ENCODE peak calls at places on chromosomes 5 and 9, in nine cellular contexts. P, U, Q, R, C, K, Y, W and B are unnamed samples.

GRCh38 chr9:137724114-137724445 is 105.3 kb downstream of the EHMT1 start:
- DNase-seq in P (no peak), U (peak; percentile 30), Q (no peak), R (no peak), C (no peak), K (no peak), Y (no peak), W (peak; percentile 24), B (peak; percentile 63)

GRCh38 chr5:95780597-95780996 is 41.9 kb downstream of the GLRX start:
- DNase-seq in P (no peak), U (peak; percentile 45), Q (no peak), R (peak; percentile 16), C (no peak), K (no peak), Y (no peak), W (no peak), B (peak; percentile 22)

GRCh38 chr9:124343533-124344290 is 71.5 kb downstream of the PSMB7 start:
- DNase-seq in P (no peak), U (no peak), Q (no peak), R (no peak), C (no peak), K (no peak), Y (no peak), W (no peak), B (no peak)

GRCh38 chr9:18905883-18906649 is 126.9 kb downstream of the SAXO1 start:
- DNase-seq in P (no peak), U (peak; percentile 32), Q (no peak), R (peak; percentile 72), C (no peak), K (no peak), Y (no peak), W (peak; percentile 21), B (no peak)

GRCh38 chr5:177540438-177540837 is 13.9 kb downstream of the FAM193B start:
- DNase-seq in P (no peak), U (no peak), Q (no peak), R (peak; percentile 55), C (no peak), K (no peak), Y (no peak), W (no peak), B (no peak)

GRCh38 chr5:132072070-132072469 is 1.5 kb upstream of the CSF2 start:
- DNase-seq in P (no peak), U (no peak), Q (no peak), R (no peak), C (no peak), K (no peak), Y (no peak), W (no peak), B (no peak)

GRCh38 chr5:66828551-66829421 is 232.6 kb downstream of the MAST4 start:
- DNase-seq in P (no peak), U (peak; percentile 91), Q (no peak), R (no peak), C (peak; percentile 58), K (peak; percentile 20), Y (no peak), W (peak; percentile 90), B (peak; percentile 83)

GRCh38 chr9:124840300-124840833 is 12.9 kb upstream of the WDR38 start:
- DNase-seq in P (no peak), U (peak; percentile 43), Q (no peak), R (no peak), C (no peak), K (no peak), Y (no peak), W (no peak), B (peak; percentile 9)

GRCh38 chr5:96113170-96113939 is 151.7 kb upstream of the ELL2 start:
- DNase-seq in P (no peak), U (peak; percentile 62), Q (no peak), R (no peak), C (no peak), K (no peak), Y (no peak), W (no peak), B (no peak)

GRCh38 chr5:67038817-67039603 is 157.6 kb downstream of the CD180 start:
- DNase-seq in P (no peak), U (peak; percentile 71), Q (peak; percentile 53), R (no peak), C (peak; percentile 62), K (no peak), Y (no peak), W (peak; percentile 69), B (no peak)

GRCh38 chr9:33112099-33112498 is 35.6 kb upstream of the SMU1 start:
- DNase-seq in P (no peak), U (no peak), Q (no peak), R (no peak), C (no peak), K (no peak), Y (no peak), W (no peak), B (peak; percentile 4)

GRCh38 chr9:128081052-128081451 is 13.0 kb downstream of the SLC25A25 start:
- DNase-seq in P (no peak), U (peak; percentile 87), Q (peak; percentile 96), R (no peak), C (peak; percentile 94), K (peak; percentile 52), Y (no peak), W (peak; percentile 93), B (peak; percentile 76)

GRCh38 chr9:101027733-101028345 is 688 bp upstream of the PLPPR1 start:
- DNase-seq in P (no peak), U (no peak), Q (no peak), R (no peak), C (no peak), K (no peak), Y (no peak), W (no peak), B (no peak)

GRCh38 chr5:66742083-66742895 is 146.1 kb downstream of the MAST4 start:
- DNase-seq in P (no peak), U (no peak), Q (no peak), R (peak; percentile 39), C (peak; percentile 3), K (peak; percentile 24), Y (no peak), W (no peak), B (no peak)

GRCh38 chr9:113633782-113634596 is 170.5 kb downstream of the RGS3 start:
- DNase-seq in P (no peak), U (no peak), Q (no peak), R (no peak), C (no peak), K (no peak), Y (no peak), W (no peak), B (no peak)

GRCh38 chr9:68749579-68750159 is 44.6 kb downstream of the PIP5K1B start:
- DNase-seq in P (no peak), U (no peak), Q (no peak), R (peak; percentile 0), C (no peak), K (no peak), Y (no peak), W (no peak), B (no peak)

GRCh38 chr5:88594441-88594840 is 288.5 kb downstream of the MEF2C start:
- DNase-seq in P (no peak), U (no peak), Q (no peak), R (no peak), C (no peak), K (no peak), Y (no peak), W (no peak), B (no peak)

GRCh38 chr9:112705773-112706427 is 12.0 kb downstream of the INIP start:
- DNase-seq in P (no peak), U (peak; percentile 13), Q (no peak), R (peak; percentile 23), C (peak; percentile 48), K (peak; percentile 32), Y (peak; percentile 15), W (peak; percentile 40), B (peak; percentile 71)

GRCh38 chr9:134770972-134771971 is 109.3 kb upstream of the FCN2 start:
- DNase-seq in P (no peak), U (no peak), Q (no peak), R (peak; percentile 70), C (no peak), K (no peak), Y (no peak), W (no peak), B (no peak)

GRCh38 chr5:170597109-170597741 is 93.4 kb downstream of the KCNIP1 start:
- DNase-seq in P (no peak), U (peak; percentile 96), Q (no peak), R (peak; percentile 34), C (peak; percentile 82), K (no peak), Y (no peak), W (no peak), B (peak; percentile 38)

GRCh38 chr9:38482918-38483592 is 58.8 kb upstream of the IGFBPL1 start:
- DNase-seq in P (no peak), U (no peak), Q (no peak), R (no peak), C (no peak), K (no peak), Y (no peak), W (no peak), B (peak; percentile 25)

GRCh38 chr5:133384120-133384855 is 228.1 kb downstream of the FSTL4 start:
- DNase-seq in P (no peak), U (no peak), Q (no peak), R (no peak), C (no peak), K (no peak), Y (no peak), W (no peak), B (no peak)

GRCh38 chr9:124886461-124886860 is 24.5 kb downstream of the ARPC5L start:
- DNase-seq in P (no peak), U (no peak), Q (no peak), R (no peak), C (no peak), K (no peak), Y (no peak), W (no peak), B (no peak)

GRCh38 chr5:180639743-180640300 is 9.6 kb downstream of the FLT4 start:
- DNase-seq in P (no peak), U (no peak), Q (no peak), R (no peak), C (no peak), K (no peak), Y (no peak), W (no peak), B (no peak)

GRCh38 chr9:129669141-129669718 is 3.8 kb downstream of the PRRX2 start:
- DNase-seq in P (no peak), U (peak; percentile 96), Q (peak; percentile 59), R (peak; percentile 31), C (peak; percentile 90), K (no peak), Y (no peak), W (no peak), B (no peak)

GRCh38 chr5:139664273-139664693 is 16.1 kb downstream of the CXXC5 start:
- DNase-seq in P (no peak), U (no peak), Q (no peak), R (peak; percentile 98), C (no peak), K (no peak), Y (no peak), W (no peak), B (no peak)

GRCh38 chr5:88826959-88827585 is 55.9 kb downstream of the MEF2C start:
- DNase-seq in P (no peak), U (peak; percentile 60), Q (peak; percentile 55), R (peak; percentile 79), C (peak; percentile 56), K (no peak), Y (no peak), W (peak; percentile 98), B (peak; percentile 8)

GRCh38 chr9:93058357-93059096 is at the start of gene SUSD3:
- DNase-seq in P (peak; percentile 37), U (no peak), Q (no peak), R (peak; percentile 88), C (no peak), K (peak; percentile 85), Y (no peak), W (peak; percentile 33), B (peak; percentile 91)

GRCh38 chr9:69645488-69645887 is 26.7 kb downstream of the APBA1 start:
- DNase-seq in P (no peak), U (no peak), Q (no peak), R (no peak), C (no peak), K (no peak), Y (no peak), W (no peak), B (no peak)

GRCh38 chr5:138366556-138367382 is 14.3 kb downstream of the KDM3B start:
- DNase-seq in P (no peak), U (no peak), Q (no peak), R (no peak), C (no peak), K (no peak), Y (no peak), W (no peak), B (no peak)

GRCh38 chr9:128340691-128341434 is 536 bp downstream of the SLC27A4 start:
- DNase-seq in P (no peak), U (peak; percentile 38), Q (no peak), R (no peak), C (no peak), K (peak; percentile 45), Y (no peak), W (no peak), B (peak; percentile 31)